ENCODE peak calls at places on chromosomes 6 and 20, in ten cellular contexts. L is astrocyte, D is ovary, Y is transverse colon, O is upper lobe of right lung, J is neuronal stem cell, G is tibial nerve, F is heart right ventricle, X is aorta, B is heart left ventricle. N is an unnamed sample.

GRCh38 chr6:125844989-125845388 is 54.2 kb downstream of the NCOA7 start:
- DNase-seq in X (no peak), F (peak; percentile 65), B (no peak), J (no peak), O (no peak), Y (no peak), D (no peak), G (no peak), L (no peak), N (peak; percentile 25)

GRCh38 chr6:137297887-137298286 is 78.7 kb upstream of the IFNGR1 start:
- DNase-seq in J (no peak), B (no peak), X (peak; percentile 58), L (peak; percentile 9), O (no peak), G (no peak), D (no peak), F (no peak), Y (peak; percentile 11), N (no peak)

GRCh38 chr6:73285674-73286283 is 22.8 kb upstream of the KHDC1 start:
- DNase-seq in L (peak; percentile 48), F (no peak), X (no peak), J (no peak), G (peak; percentile 8), D (no peak), Y (no peak), B (no peak), O (no peak), N (no peak)

GRCh38 chr6:34667481-34668238 is 28.9 kb downstream of the ILRUN start:
- DNase-seq in O (no peak), D (no peak), L (no peak), X (no peak), J (no peak), Y (no peak), B (no peak), F (no peak), G (no peak), N (no peak)

GRCh38 chr20:3177746-3178477 is 4.6 kb upstream of the LZTS3 start:
- DNase-seq in D (no peak), Y (no peak), J (no peak), F (no peak), O (peak; percentile 28), X (peak; percentile 12), B (no peak), L (no peak), G (no peak), N (no peak)

GRCh38 chr6:125789167-125789566 is 1.6 kb upstream of the NCOA7 start:
- DNase-seq in D (no peak), J (no peak), X (no peak), O (no peak), L (no peak), B (no peak), F (no peak), Y (no peak), G (peak; percentile 39), N (no peak)

GRCh38 chr6:35170166-35170565 is 29.0 kb upstream of the TCP11 start:
- DNase-seq in J (no peak), B (no peak), Y (no peak), D (no peak), O (no peak), X (no peak), G (no peak), L (no peak), F (no peak), N (no peak)

GRCh38 chr6:24419526-24419925 is 16.8 kb downstream of the MRS2 start:
- DNase-seq in X (no peak), D (no peak), L (peak; percentile 51), Y (no peak), F (no peak), B (no peak), J (no peak), O (no peak), G (no peak), N (no peak)

GRCh38 chr20:25573288-25574251 is 11.8 kb downstream of the NINL start:
- DNase-seq in G (no peak), D (no peak), L (peak; percentile 78), F (no peak), B (no peak), Y (no peak), O (no peak), J (no peak), X (no peak), N (no peak)

DNA sequence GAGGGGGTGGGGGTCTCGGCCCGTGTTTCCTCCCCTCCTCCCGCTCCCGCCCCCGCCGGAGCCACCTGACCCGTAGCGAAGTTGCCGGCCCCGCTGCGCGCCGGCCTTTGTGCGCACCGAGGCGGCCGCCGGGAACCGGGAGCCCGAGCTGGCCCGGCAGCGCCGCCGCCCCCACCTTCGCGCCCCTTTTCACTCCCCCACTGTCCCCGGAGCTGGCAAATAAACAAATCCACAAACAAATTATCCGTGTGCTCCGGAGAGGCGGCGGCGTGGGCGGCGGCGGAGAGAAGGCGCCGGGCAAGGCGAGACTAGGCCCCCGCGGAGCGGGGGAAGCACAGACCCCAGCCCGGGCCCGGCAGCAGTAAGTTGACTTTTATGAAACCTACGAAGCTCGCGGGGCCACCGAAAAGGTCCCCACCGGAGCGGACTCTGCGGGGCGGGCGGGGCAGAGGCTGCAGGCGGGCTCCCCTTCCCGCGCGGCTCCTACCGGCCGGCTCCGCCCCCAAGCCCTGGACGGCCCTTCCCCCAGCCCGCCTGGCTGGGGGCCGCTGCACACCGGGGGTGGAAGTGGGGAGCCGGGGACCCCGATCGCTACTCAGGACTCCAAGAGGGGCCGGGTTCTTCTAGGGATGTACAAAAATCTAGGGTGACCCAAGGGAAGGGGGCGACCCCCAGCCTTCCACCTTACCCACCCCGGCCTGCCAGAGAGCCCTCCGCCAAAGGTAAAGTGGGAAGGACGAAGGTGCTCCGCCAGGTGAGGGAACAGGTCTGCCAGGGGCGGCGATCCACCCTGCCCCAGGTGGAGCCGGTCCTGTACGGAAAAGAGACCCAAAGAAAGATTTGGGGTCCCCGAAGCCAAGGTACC is 40.7 kb downstream of the YTHDF1 start:
- DNase-seq in J (no peak), Y (no peak), B (no peak), X (no peak), F (no peak), G (no peak), O (no peak), L (no peak), D (no peak), N (no peak)
- H3K27me3 ChIP-seq in J (peaks cover 17% of the 10 kb centered on the region), Y (peaks cover 89% of the 10 kb centered on the region), B (peaks cover 72% of the 10 kb centered on the region), X (no peaks in the 10 kb centered on the region), F (peaks cover 77% of the 10 kb centered on the region), G (peaks cover 9% of the 10 kb centered on the region), O (peaks cover 77% of the 10 kb centered on the region), L (peaks cover 58% of the 10 kb centered on the region), D (peaks cover 7% of the 10 kb centered on the region), N (no peaks in the 10 kb centered on the region)

GRCh38 chr6:15253107-15254073 is 7.5 kb downstream of the JARID2 start:
- DNase-seq in B (no peak), G (no peak), O (no peak), X (no peak), J (no peak), F (no peak), L (no peak), D (no peak), Y (no peak), N (no peak)

GRCh38 chr6:15255481-15256414 is 9.9 kb downstream of the JARID2 start:
- DNase-seq in F (no peak), O (no peak), G (no peak), J (no peak), L (no peak), B (no peak), D (no peak), Y (no peak), X (no peak), N (no peak)

GRCh38 chr6:15254074-15254975 is 8.5 kb downstream of the JARID2 start:
- DNase-seq in D (no peak), X (no peak), J (no peak), Y (no peak), B (no peak), L (no peak), G (no peak), F (no peak), O (no peak), N (no peak)

GRCh38 chr6:15259766-15260098 is 13.9 kb downstream of the JARID2 start:
- DNase-seq in D (no peak), B (no peak), Y (no peak), L (no peak), G (no peak), J (no peak), O (no peak), F (no peak), X (no peak), N (no peak)

GRCh38 chr6:15256538-15257222 is 10.8 kb downstream of the JARID2 start:
- DNase-seq in X (no peak), O (no peak), B (no peak), D (no peak), F (peak; percentile 41), J (no peak), Y (no peak), L (peak; percentile 45), G (no peak), N (no peak)
- H3K4me1 ChIP-seq in X (peaks cover 6% of the 10 kb centered on the region), O (peaks cover 43% of the 10 kb centered on the region), B (peaks cover 8% of the 10 kb centered on the region), D (peaks cover 17% of the 10 kb centered on the region), F (peaks cover 69% of the 10 kb centered on the region), J (peaks cover 33% of the 10 kb centered on the region), Y (peaks cover 20% of the 10 kb centered on the region), L (peaks cover 26% of the 10 kb centered on the region), G (peaks cover 25% of the 10 kb centered on the region), N (peaks cover 12% of the 10 kb centered on the region)

GRCh38 chr20:59845472-59845871 is 88.0 kb downstream of the SYCP2 start:
- DNase-seq in G (no peak), X (no peak), F (no peak), L (no peak), D (no peak), B (no peak), J (no peak), Y (no peak), O (no peak), N (no peak)
- H3K27ac ChIP-seq in G (no peak overlapping the region), X (no peak overlapping the region), F (no peak overlapping the region), L (no peak overlapping the region), D (no peak overlapping the region), B (no peak overlapping the region), J (no peak overlapping the region), Y (no peak overlapping the region), O (no peak overlapping the region), N (no peak overlapping the region)

DNA sequence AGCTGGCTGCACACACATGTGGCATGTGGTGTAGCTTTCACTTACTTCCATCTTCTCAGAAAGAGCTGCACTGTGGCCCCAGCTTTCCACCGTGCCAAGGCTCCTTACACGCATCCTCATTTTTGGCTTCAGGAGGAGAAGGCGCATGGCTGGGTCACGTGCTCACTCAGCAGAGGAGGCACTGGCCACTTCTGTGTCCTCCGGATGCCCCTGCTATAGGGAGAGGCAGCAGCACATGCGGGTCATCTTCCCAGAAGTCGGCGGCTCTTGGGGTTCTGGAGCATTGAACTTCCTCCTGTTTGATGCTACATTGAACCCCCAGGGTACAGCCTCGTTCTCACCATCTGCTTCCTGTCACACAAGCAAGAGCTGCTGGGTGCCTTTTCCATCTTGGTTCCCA is 111.3 kb downstream of the FAM120B start:
- DNase-seq in J (no peak), F (no peak), B (no peak), Y (no peak), O (no peak), L (no peak), G (no peak), D (no peak), X (no peak), N (no peak)
- H3K27me3 ChIP-seq in J (no peaks in the 10 kb centered on the region), F (peaks cover 12% of the 10 kb centered on the region), B (no peaks in the 10 kb centered on the region), Y (peaks cover under 1% of the 10 kb centered on the region), O (peaks cover 2% of the 10 kb centered on the region), L (no peaks in the 10 kb centered on the region), G (no peaks in the 10 kb centered on the region), D (no peaks in the 10 kb centered on the region), X (no peaks in the 10 kb centered on the region), N (no peaks in the 10 kb centered on the region)

GRCh38 chr20:37741560-37741959 is 47.7 kb downstream of the CTNNBL1 start:
- DNase-seq in G (no peak), J (no peak), O (no peak), F (no peak), Y (no peak), L (no peak), B (no peak), D (no peak), X (no peak), N (no peak)
- H3K4me1 ChIP-seq in G (no peaks in the 10 kb centered on the region), J (no peaks in the 10 kb centered on the region), O (no peaks in the 10 kb centered on the region), F (peaks cover 11% of the 10 kb centered on the region), Y (no peaks in the 10 kb centered on the region), L (peaks cover 5% of the 10 kb centered on the region), B (peaks cover 8% of the 10 kb centered on the region), D (peaks cover 5% of the 10 kb centered on the region), X (no peaks in the 10 kb centered on the region), N (peaks cover 2% of the 10 kb centered on the region)

N was measured in right cardiac atrium.